ENCODE peak calls at places on chromosomes 16 and 17, in nine cellular contexts. F is stomach, U is progenitor cell of endocrine pancreas, L is D721Med, R is sigmoid colon, I is fibroblast of lung, P is cardiac muscle cell, Q is Calu3, O is left ventricle myocardium inferior. T is an unnamed sample.

GRCh38 chr17:82819015-82819414 is 20.8 kb downstream of the ZNF750 start:
- DNase-seq in I (no peak), L (no peak), F (no peak), R (no peak), O (no peak), Q (no peak), P (no peak), U (no peak), T (no peak)

GRCh38 chr16:87951550-87952538 is 610 bp downstream of the BANP start:
- DNase-seq in Q (peak), P (peak), I (peak), U (peak), R (no peak), O (no peak), F (no peak), L (no peak), T (no peak)

GRCh38 chr16:1430759-1431496 is at the start of gene PERCC1:
- DNase-seq in F (peak), R (no peak), O (no peak), Q (no peak), U (peak), I (no peak), P (no peak), L (no peak), T (no peak)

GRCh38 chr17:37848690-37849616 is 75.3 kb upstream of the TBC1D3K start:
- DNase-seq in R (no peak), P (peak), Q (peak), I (peak), L (no peak), F (no peak), O (no peak), U (no peak), T (no peak)

GRCh38 chr17:31385428-31386285 is 5.8 kb upstream of the RAB11FIP4 start:
- DNase-seq in F (no peak), Q (no peak), O (no peak), R (no peak), P (no peak), L (no peak), I (no peak), U (no peak), T (no peak)

GRCh38 chr16:23691483-23692189 is 12.9 kb downstream of the PLK1 start:
- DNase-seq in O (no peak), P (peak), I (peak), Q (no peak), F (no peak), U (no peak), R (no peak), L (no peak), T (no peak)

GRCh38 chr16:20383106-20384029 is 21.2 kb downstream of the PDILT start:
- DNase-seq in R (peak), F (peak), Q (peak), L (no peak), P (peak), U (peak), O (peak), I (peak), T (no peak)

GRCh38 chr16:87052506-87052905 is 264.7 kb downstream of the C16orf95 start:
- DNase-seq in U (no peak), F (no peak), P (peak), L (no peak), Q (no peak), I (no peak), R (no peak), O (no peak), T (no peak)

GRCh38 chr17:82410014-82410716 is 8.0 kb upstream of the HEXD start:
- DNase-seq in L (no peak), F (no peak), U (no peak), I (no peak), O (no peak), R (no peak), Q (no peak), P (no peak), T (no peak)

GRCh38 chr17:7717756-7718350 is 309 bp downstream of the DNAH2 start:
- DNase-seq in I (peak), Q (no peak), P (peak), L (no peak), R (no peak), F (no peak), O (no peak), U (no peak), T (no peak)

GRCh38 chr16:21186326-21186691 is 25.1 kb downstream of the ZP2 start:
- DNase-seq in U (no peak), L (no peak), I (no peak), Q (no peak), F (no peak), O (no peak), P (no peak), R (no peak), T (no peak)

GRCh38 chr16:58499092-58499511 is 841 bp upstream of the NDRG4 start:
- DNase-seq in O (no peak), P (no peak), F (no peak), R (peak), L (no peak), Q (no peak), I (no peak), U (no peak), T (no peak)

GRCh38 chr16:28082624-28083023 is 19.1 kb upstream of the GSG1L start:
- DNase-seq in R (no peak), O (no peak), L (peak), Q (no peak), F (no peak), U (no peak), I (no peak), P (no peak), T (no peak)

DNA sequence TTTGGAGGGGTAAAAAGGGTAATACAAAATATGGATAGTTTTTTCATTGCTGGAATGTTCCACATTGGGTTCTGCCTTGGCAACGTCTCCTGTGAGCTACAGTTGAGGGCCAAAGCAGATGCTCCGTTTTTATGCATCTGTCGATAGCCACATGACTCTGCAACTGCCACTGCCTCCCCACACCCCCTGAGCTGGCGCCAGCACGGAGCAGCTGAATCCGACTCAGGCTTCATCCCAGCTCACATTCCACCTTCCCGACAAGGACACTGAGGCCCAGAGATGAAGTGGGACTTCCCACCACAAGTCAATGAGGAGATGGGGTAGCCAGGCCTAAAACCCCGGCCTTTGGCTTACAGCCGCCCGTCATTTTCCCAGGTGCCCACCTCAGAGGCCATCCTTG is 334.2 kb downstream of the CDH13 start:
- DNase-seq in Q (no peak), P (no peak), F (no peak), U (no peak), O (no peak), I (no peak), R (no peak), L (no peak), T (no peak)
- TF ChIP-seq CTCF in Q (no peak), P (no peak), F (no peak), U (no peak), O (no peak), I (no peak), R (no peak), L (no peak), T (no peak)

GRCh38 chr16:57372372-57373116 is at the start of gene CX3CL1:
- DNase-seq in R (peak), P (peak), I (no peak), L (no peak), Q (peak), O (peak), F (peak), U (peak), T (peak)
- TF ChIP-seq CTCF in R (no peak), P (peak), I (no peak), L (no peak), Q (no peak), O (peak), F (no peak), U (peak), T (peak)

DNA sequence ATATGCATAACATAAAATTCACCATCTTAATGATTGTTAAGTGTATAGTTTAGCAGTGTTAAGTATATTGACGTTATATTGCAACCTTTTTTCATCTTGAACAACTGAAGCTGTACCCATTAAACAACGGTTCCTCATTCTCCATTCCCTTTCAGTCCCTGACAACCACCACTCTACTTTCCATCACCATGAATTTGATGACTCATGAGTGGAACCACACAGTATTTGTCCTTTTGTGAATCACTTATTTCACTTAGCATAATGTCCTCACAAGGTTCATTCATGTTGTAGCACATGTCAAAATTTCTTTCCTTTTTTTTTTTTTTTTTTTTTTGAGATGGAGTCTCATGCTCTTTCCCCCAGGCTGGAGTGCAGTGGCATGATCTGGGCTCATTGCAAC is 46.0 kb downstream of the HOXB1 start:
- DNase-seq in Q (no peak), U (no peak), R (no peak), P (no peak), I (peak), L (no peak), F (no peak), O (no peak), T (no peak)
- TF ChIP-seq CTCF in Q (no peak), U (no peak), R (no peak), P (no peak), I (no peak), L (no peak), F (no peak), O (no peak), T (no peak)

GRCh38 chr17:65756760-65757159 is 195.3 kb upstream of the AXIN2 start:
- DNase-seq in F (no peak), L (no peak), U (no peak), P (no peak), O (no peak), R (no peak), I (peak), Q (no peak), T (no peak)
- TF ChIP-seq CTCF in F (no peak), L (no peak), U (no peak), P (no peak), O (no peak), R (no peak), I (no peak), Q (no peak), T (no peak)

GRCh38 chr16:85443116-85443515 is 170.0 kb upstream of the GSE1 start:
- DNase-seq in L (no peak), R (no peak), O (no peak), U (no peak), Q (no peak), I (no peak), P (no peak), F (no peak), T (no peak)

GRCh38 chr16:85443531-85443930 is 169.6 kb upstream of the GSE1 start:
- DNase-seq in R (no peak), I (no peak), Q (no peak), U (no peak), L (no peak), F (no peak), P (no peak), O (no peak), T (no peak)

GRCh38 chr16:85445779-85446222 is 167.3 kb upstream of the GSE1 start:
- DNase-seq in P (no peak), L (no peak), I (peak), Q (no peak), O (no peak), R (peak), F (peak), U (no peak), T (no peak)

GRCh38 chr16:85446846-85447656 is 166.1 kb upstream of the GSE1 start:
- DNase-seq in O (no peak), R (no peak), P (no peak), L (no peak), U (no peak), F (peak), Q (no peak), I (no peak), T (no peak)

DNA sequence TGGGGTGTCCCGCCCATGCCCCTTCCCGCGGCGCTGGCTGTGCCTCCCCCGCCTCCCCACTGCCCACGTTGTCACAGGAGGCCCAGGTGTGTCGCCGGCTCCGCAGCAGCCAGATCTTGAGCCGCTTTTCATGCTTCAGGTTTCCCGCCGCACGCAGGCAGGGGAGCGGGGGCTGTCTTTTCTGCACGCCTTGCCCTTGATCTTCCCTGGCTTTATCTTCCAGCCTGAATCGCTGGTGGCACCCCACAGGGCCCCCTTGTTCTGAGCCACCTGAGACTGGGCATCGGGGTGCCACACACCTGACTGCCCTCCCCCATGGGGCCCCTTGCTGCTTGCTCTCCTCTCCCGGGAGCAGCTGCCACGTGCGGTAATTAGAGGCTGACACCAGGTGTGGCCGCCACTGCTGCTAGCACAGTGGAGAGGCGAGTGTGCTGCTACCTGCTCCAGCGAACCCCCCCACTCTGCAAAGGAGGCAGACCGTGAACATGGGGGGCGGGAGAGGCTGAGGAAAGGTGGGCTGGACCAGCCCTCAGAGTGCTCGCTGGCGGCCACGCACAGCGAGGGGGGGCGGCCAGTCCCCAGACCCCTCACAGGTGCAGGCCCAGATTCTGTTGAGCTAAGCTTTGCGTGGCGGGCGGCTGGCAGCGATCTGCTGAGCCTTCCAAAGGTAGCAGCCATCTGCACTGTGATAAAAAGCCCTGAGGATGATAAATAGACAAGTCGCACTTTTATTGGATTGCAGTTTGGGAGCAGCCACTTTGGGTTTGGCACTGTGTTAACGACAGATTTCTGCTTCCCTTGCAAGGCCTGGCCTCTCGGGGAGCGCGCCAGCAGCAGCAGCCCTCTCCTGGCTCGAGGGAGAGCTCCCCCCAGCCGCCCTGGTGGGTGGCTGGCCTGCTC is 168.0 kb upstream of the GSE1 start:
- DNase-seq in I (no peak), R (no peak), O (no peak), U (no peak), F (peak), Q (peak), P (no peak), L (no peak), T (no peak)
- TF ChIP-seq CTCF in I (no peak), R (no peak), O (no peak), U (no peak), F (no peak), Q (no peak), P (no peak), L (no peak), T (no peak)

GRCh38 chr17:2418572-2418971 is 17.7 kb upstream of the MNT start:
- DNase-seq in R (peak), F (no peak), U (no peak), Q (no peak), L (no peak), I (peak), P (no peak), O (no peak), T (no peak)

GRCh38 chr17:2419526-2419925 is 18.7 kb upstream of the MNT start:
- DNase-seq in U (no peak), R (no peak), F (no peak), L (no peak), I (peak), Q (no peak), O (no peak), P (no peak), T (no peak)

GRCh38 chr17:2420131-2420530 is 19.3 kb upstream of the MNT start:
- DNase-seq in I (no peak), L (no peak), F (no peak), P (no peak), O (no peak), Q (no peak), R (no peak), U (no peak), T (no peak)

GRCh38 chr17:2423271-2423670 is 22.4 kb upstream of the MNT start:
- DNase-seq in R (no peak), Q (no peak), O (no peak), I (no peak), U (no peak), P (no peak), F (no peak), L (peak), T (no peak)

DNA sequence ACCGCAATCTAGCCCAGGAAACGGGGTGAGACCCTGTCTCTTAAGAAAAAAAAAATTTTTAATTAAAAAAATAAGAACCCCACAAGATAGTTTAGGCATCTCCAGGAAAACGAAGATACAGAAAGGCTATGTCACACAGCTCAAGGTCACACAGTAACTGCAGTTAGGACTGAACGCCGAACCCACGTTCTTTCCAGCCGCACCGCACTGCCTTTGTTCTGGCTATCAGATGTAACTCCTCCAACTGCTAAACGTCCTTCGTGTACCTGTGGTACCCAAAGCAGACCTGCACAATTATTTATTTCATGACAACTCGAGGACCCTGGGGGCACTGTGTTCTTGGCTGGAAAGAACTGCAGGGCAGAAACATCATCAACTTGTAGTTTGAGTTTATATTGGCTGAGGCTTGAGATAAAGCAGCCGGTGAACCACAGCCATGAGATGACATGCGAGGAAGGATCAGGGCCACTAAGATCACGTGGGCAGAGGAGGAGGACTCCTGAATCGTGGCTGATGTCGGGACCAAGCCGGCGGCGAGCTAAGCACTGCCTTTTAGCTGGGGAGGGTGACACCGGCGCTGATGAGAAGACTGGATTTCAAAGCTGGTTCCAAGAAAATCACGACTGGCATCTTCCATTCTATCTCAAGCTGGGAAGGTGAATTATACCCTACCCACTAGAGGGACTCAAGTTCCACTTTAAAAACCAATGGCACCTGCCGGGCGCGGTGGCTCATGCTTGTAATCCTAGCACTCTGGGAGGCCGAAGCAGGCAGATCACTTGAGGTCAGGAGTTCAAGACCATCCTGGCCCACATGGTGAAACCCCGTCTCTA is 20.7 kb upstream of the MNT start:
- DNase-seq in O (no peak), L (peak), U (no peak), Q (no peak), R (no peak), F (no peak), I (peak), P (no peak), T (no peak)
- TF ChIP-seq CTCF in O (peak), L (peak), U (peak), Q (no peak), R (peak), F (no peak), I (peak), P (peak), T (peak)

DNA sequence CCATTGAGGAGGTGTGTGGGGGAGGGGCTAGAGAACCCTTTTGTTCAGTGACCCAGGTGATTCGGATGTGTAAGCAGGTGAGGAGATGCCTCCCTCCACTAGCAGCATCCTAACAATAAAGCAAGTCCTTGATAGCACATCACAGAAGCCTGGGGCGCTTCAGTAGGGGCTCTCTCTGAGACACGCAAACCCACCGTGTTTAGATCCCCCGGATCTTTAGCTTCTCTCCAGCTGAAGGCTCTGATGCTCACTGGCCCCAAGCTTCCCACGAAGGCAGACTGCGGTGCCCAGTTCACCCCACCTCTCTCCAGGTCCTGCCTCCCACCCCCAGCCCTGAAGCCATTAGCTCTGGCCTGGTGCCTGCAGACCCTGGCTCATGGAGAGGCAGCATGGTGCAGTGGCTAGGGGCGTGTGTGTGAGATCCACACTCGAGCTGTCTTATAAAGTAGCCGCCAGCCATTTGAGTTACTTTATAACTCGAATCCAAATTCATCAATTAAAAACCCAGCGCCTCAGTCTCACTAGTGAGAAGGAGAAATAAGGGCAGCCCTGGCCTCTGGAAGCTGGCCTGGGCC is 204.7 kb upstream of the TNRC6C start:
- DNase-seq in P (no peak), O (no peak), U (no peak), R (peak), Q (no peak), I (no peak), L (no peak), F (no peak), T (no peak)
- TF ChIP-seq CTCF in P (no peak), O (no peak), U (no peak), R (no peak), Q (no peak), I (no peak), L (no peak), F (no peak), T (no peak)

DNA sequence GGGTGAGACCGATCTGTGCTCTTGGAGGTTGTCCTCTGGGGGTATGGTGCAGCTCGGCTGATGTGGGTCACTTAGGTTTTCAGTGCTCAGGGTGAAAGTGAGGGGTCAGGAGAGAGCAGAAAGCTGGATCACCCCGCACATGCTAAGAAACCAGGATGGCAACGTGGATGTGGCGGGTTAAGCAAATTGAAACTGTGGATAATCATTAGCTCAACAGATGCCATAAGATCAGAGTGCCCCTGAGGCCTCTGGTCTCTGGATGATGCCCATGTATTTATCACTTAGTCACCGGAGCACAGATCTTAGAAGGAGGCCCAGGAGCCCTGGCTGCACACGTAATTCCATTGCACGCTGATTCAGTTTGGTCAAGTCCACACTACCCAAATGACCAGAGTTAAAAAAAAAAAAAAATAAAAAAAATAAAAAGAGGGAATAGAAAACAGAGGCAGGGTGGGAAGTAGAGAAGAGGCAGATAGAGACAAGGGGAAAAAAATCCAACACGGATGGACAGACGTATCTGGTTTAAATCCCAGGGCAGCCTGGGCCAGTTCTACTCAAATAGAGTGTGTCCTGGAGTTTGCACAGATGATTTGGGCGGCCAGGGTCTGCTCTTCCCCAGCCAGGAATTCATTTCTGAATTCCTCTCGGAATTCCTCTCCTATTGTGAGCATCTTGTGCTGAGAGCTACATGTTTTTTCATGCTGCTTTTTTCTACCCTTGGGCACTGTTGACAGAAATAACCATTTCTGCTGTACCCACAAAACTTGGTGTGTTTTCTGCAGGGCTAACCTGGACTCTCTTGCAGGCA is 378.3 kb downstream of the CPPED1 start:
- DNase-seq in F (no peak), R (no peak), P (no peak), I (no peak), Q (no peak), U (no peak), O (no peak), L (no peak), T (no peak)
- TF ChIP-seq CTCF in F (no peak), R (no peak), P (no peak), I (no peak), Q (no peak), U (no peak), O (no peak), L (no peak), T (no peak)